ENCODE peak calls at places on chromosomes 3 and 15, in four cellular contexts. I is CD8-positive, alpha-beta T cell; B is iris pigment epithelial cell; W is activated T-cell treated with anti-CD3 and anti-CD28 coated beads for 24 hours. V is an unnamed sample.

GRCh38 chr3:178455264-178455663 is 81.0 kb upstream of the KCNMB2 start:
- DNase-seq in W (no peak), I (no peak), B (no peak), V (no peak)

GRCh38 chr15:73078722-73079121 is 26.5 kb downstream of the NEO1 start:
- DNase-seq in I (no peak), W (no peak), B (peak), V (no peak)

GRCh38 chr3:156474560-156475389 is 80.1 kb downstream of the SSR3 start:
- DNase-seq in W (no peak), I (no peak), B (peak), V (no peak)

GRCh38 chr15:89814112-89814742 is 425 bp downstream of the ANPEP start:
- DNase-seq in W (no peak), I (no peak), B (no peak), V (peak)

GRCh38 chr15:29141206-29141907 is 128.3 kb downstream of the NSMCE3 start:
- DNase-seq in B (no peak), W (no peak), I (no peak), V (no peak)

GRCh38 chr15:80958818-80959495 is 30.7 kb downstream of the MESD start:
- DNase-seq in I (no peak), B (no peak), W (no peak), V (no peak)

GRCh38 chr15:100818927-100819326 is 60.7 kb upstream of the ALDH1A3 start:
- DNase-seq in I (no peak), B (peak), W (no peak), V (no peak)

GRCh38 chr3:17639765-17640164 is 102.7 kb downstream of the TBC1D5 start:
- DNase-seq in B (peak), W (no peak), I (no peak), V (no peak)

GRCh38 chr3:83895892-83896291 is 1062.9 kb upstream of the CADM2 start:
- DNase-seq in I (no peak), B (no peak), W (no peak), V (no peak)

GRCh38 chr15:37682304-37682703 is 252.1 kb upstream of the TMCO5A start:
- DNase-seq in W (no peak), I (no peak), B (peak), V (no peak)

GRCh38 chr15:35690698-35691116 is 144.7 kb upstream of the DPH6 start:
- DNase-seq in I (no peak), B (peak), W (no peak), V (no peak)

GRCh38 chr3:129312671-129313414 is 34.2 kb downstream of the HMCES start:
- DNase-seq in B (no peak), I (no peak), W (no peak), V (peak)

GRCh38 chr3:193585530-193585929 is 7.5 kb upstream of the OPA1 start:
- DNase-seq in I (no peak), W (no peak), B (no peak), V (no peak)

GRCh38 chr15:100897201-100897872 is 17.7 kb downstream of the ALDH1A3 start:
- DNase-seq in W (no peak), I (no peak), B (no peak), V (no peak)

GRCh38 chr15:82646250-82647044 is 716 bp downstream of the CPEB1 start:
- DNase-seq in B (no peak), I (no peak), W (no peak), V (peak)

GRCh38 chr3:128366136-128366535 is 100.6 kb downstream of the DNAJB8 start:
- DNase-seq in W (no peak), I (no peak), B (no peak), V (no peak)

GRCh38 chr3:99637381-99638111 is 848 bp upstream of the COL8A1 start:
- DNase-seq in I (no peak), B (peak), W (no peak), V (no peak)

GRCh38 chr3:125168711-125169410 is 43.7 kb downstream of the SLC12A8 start:
- DNase-seq in B (no peak), W (no peak), I (no peak), V (no peak)